ENCODE peak calls at places on chromosomes 11 and 22, in four cellular contexts. J, Z, M and S are unnamed samples.

GRCh38 chr11:89545701-89546100 is 54.5 kb upstream of the NOX4 start:
- DNase-seq in M (no peak), J (no peak), Z (no peak), S (no peak)

GRCh38 chr22:44408227-44409192 is 89.5 kb downstream of the RTL6 start:
- DNase-seq in J (no peak), Z (no peak), M (no peak), S (no peak)

GRCh38 chr11:27699926-27700350 is 317 bp downstream of the BDNF start:
- DNase-seq in M (no peak), J (no peak), Z (no peak), S (no peak)

GRCh38 chr11:17743808-17744119 is 9.2 kb downstream of the KCNC1 start:
- DNase-seq in Z (no peak), M (no peak), J (no peak), S (no peak)

GRCh38 chr11:121550247-121551132 is 97.7 kb upstream of the SORL1-AS1 start:
- DNase-seq in J (no peak), M (no peak), Z (no peak), S (peak; percentile 14)

GRCh38 chr11:11243258-11243789 is 109.7 kb downstream of the CSNK2A3 start:
- DNase-seq in M (no peak), J (no peak), Z (no peak), S (peak; percentile 93)

GRCh38 chr22:50548046-50548912 is 2.6 kb downstream of the KLHDC7B start:
- DNase-seq in Z (peak; percentile 50), J (no peak), M (no peak), S (no peak)

GRCh38 chr11:11022126-11022730 is 164.4 kb upstream of the ZBED5 start:
- DNase-seq in M (no peak), J (peak; percentile 12), Z (no peak), S (no peak)

GRCh38 chr11:45385844-45386243 is 99.7 kb upstream of the SYT13 start:
- DNase-seq in J (no peak), Z (no peak), M (no peak), S (no peak)

GRCh38 chr11:31060880-31061279 is 308.7 kb downstream of the DCDC1 start:
- DNase-seq in M (no peak), Z (no peak), J (no peak), S (no peak)

GRCh38 chr11:69905611-69906452 is 86.6 kb upstream of the FGF3 start:
- DNase-seq in J (no peak), Z (peak; percentile 79), M (no peak), S (no peak)

GRCh38 chr11:19389787-19390303 is 149.1 kb upstream of the E2F8 start:
- DNase-seq in J (no peak), Z (peak; percentile 21), M (no peak), S (no peak)

GRCh38 chr11:85809191-85809590 is 1.8 kb downstream of the SYTL2 start:
- DNase-seq in J (no peak), Z (no peak), M (no peak), S (no peak)

GRCh38 chr11:12430912-12431311 is 53.5 kb downstream of the PARVA start:
- DNase-seq in Z (peak; percentile 74), M (peak; percentile 69), J (no peak), S (peak; percentile 97)

GRCh38 chr11:106937113-106937512 is 81.2 kb downstream of the GUCY1A2 start:
- DNase-seq in J (no peak), Z (no peak), M (no peak), S (no peak)

GRCh38 chr22:27515091-27515523 is 286.4 kb downstream of the MN1 start:
- DNase-seq in M (no peak), J (no peak), Z (no peak), S (no peak)

GRCh38 chr11:35893796-35894475 is 49.9 kb upstream of the LDLRAD3 start:
- DNase-seq in Z (peak; percentile 20), M (peak; percentile 73), J (no peak), S (peak; percentile 84)

GRCh38 chr11:125348141-125348651 is 147.9 kb downstream of the FEZ1 start:
- DNase-seq in Z (no peak), J (no peak), M (no peak), S (no peak)

GRCh38 chr11:96781082-96781481 is 391.3 kb downstream of the JRKL start:
- DNase-seq in Z (no peak), J (no peak), M (no peak), S (no peak)

GRCh38 chr11:9573775-9574555 is 495 bp downstream of the WEE1 start:
- DNase-seq in Z (peak; percentile 32), M (no peak), J (no peak), S (no peak)

GRCh38 chr11:70471254-70471653 is 72.9 kb downstream of the CTTN start:
- DNase-seq in J (peak; percentile 23), M (no peak), Z (no peak), S (no peak)

GRCh38 chr11:72483412-72484186 is 49.3 kb upstream of the CLPB start:
- DNase-seq in Z (no peak), M (peak; percentile 5), J (no peak), S (no peak)

GRCh38 chr11:88337342-88338222 is at the start of gene CTSC:
- DNase-seq in Z (peak; percentile 96), M (peak; percentile 83), J (peak; percentile 53), S (peak; percentile 97)

GRCh38 chr11:114253771-114254170 is 42.4 kb upstream of the NNMT start:
- DNase-seq in Z (no peak), J (no peak), M (no peak), S (no peak)

GRCh38 chr11:108278954-108279353 is 56.1 kb downstream of the ATM start:
- DNase-seq in J (no peak), Z (no peak), M (no peak), S (no peak)

GRCh38 chr11:108278546-108278945 is 55.7 kb downstream of the ATM start:
- DNase-seq in J (no peak), Z (no peak), M (no peak), S (no peak)
- TF ChIP-seq POLR2AphosphoS5 in J (no peak), Z (no peak), M (no peak), S (no peak)

DNA sequence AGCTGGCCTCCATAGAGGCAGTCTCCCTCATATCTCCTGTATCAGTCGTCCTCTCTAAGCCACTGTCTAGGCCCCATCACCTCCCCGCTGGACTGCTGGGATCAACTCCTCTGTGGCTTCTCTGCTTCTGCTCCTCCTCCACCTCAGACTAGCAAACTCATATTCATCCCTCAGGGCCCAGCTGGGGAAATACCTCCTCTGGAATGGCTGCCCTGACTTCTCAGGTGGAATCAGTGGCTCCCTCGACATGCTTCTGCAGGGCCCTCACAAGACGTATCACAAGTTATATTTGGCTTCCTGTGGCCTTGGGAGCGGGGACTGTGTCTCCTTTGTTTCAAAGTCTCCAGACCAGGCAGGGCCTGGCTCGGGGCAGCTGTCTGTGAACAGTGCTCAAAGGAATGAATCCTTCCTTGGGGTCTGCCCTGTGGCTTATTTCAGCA is 10.0 kb downstream of the SLC29A2 start:
- DNase-seq in J (no peak), M (no peak), Z (no peak), S (no peak)
- TF ChIP-seq POLR2AphosphoS5 in J (peak; percentile 38), M (no peak), Z (no peak), S (no peak)

GRCh38 chr22:37804502-37804885 is 3.2 kb upstream of the GCAT start:
- DNase-seq in M (no peak), J (no peak), Z (no peak), S (no peak)

GRCh38 chr22:37803195-37803635 is 4.5 kb upstream of the GCAT start:
- DNase-seq in M (no peak), Z (no peak), J (no peak), S (no peak)

GRCh38 chr22:37803636-37804371 is 3.9 kb upstream of the GCAT start:
- DNase-seq in Z (no peak), M (no peak), J (no peak), S (no peak)

GRCh38 chr22:37801946-37802309 is 5.8 kb upstream of the GCAT start:
- DNase-seq in J (no peak), M (no peak), Z (no peak), S (no peak)

DNA sequence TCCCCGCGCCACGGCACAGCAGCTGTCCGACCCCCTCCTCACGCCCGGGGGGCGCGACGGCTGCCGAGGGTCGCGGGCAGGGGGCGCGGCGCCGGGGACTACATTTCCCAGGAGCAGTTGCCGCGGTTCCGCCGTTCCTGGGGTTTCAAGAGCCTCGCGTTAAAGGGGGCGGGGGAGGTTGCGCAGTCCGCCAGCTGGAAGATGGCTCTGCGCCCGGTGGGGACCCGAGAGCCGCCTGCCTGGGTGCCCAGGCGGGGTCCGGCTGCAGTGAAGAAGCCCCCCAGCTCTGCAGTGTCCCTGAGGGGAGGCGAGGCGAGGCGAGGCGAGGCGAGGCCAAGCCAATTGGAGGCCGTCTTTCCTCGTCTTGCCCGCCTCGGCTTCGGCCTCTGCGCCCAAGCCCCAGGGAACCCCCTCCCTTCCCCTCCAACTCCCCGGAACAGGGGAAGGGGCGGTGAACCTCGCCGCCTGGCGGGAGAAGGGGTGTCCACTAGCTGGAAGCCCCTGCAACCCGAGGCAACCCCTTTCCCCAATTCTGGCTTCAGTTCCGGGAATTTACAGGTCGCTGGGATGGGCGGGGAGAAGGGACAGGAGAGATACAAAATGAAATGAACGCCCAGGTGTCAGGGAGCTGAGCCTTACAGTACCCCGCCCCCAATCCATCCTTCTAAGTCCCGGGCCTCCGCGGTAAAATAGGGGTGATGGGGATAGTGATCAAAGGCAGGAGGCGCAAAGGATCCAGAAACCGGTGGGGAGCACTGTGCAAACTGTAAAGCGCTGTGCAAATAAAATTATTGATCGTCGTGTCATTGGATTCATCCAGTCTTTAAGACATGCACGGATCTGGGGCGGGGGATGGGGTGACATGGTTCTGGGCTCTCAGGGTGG is 5.2 kb upstream of the GCAT start:
- DNase-seq in Z (peak; percentile 73), M (no peak), J (no peak), S (no peak)
- TF ChIP-seq POLR2AphosphoS5 in Z (peak; percentile 17), M (no peak), J (no peak), S (peak; percentile 79)

DNA sequence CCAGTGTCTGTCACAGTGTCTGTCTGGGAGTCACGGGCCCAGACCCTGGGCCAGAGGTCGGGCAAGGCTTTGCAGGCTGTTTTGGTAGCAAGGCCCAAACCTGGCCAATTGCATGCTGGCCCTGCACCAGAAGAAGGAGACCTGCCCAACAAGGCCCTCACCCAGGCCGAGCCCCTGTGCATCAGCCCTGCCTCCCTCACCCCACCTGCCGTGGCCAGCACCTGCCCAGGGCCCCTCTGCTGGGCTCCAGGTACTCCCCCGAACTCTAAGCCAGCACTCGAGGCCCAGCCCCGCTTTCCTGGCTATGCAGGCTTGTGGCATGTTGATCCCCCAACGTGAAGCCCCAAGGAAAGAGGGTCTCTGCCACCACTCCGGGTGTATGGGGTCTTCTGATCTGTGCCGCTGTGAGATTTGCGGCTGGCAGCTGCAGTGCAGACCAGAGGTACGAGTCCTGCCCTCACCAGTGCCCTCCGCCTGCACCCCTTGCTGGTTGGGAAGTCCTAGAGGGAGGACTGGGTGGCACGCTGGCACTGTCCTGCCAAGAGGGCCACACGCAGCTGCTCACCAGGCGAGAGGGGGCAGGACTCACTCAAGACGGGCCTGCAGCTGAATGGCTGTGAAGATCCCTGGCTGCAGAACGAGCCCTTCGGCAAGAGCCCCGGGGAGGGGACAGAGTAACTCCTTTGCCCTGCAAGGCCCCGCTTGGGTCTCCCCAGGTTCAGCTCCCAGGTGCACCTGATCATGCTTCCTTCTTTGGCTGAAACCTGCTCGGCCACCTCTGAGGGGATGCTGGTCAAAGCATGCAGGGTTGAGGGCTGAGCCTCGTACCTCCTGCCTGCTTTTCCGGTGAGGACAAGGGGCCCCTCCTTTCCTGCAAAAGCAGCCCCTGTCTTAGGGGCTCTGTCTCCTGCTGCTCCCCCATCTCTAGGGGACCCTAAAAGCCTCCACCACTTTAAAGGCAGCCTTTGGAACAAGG is 6.7 kb upstream of the SEPTIN5 start:
- DNase-seq in J (no peak), Z (no peak), M (no peak), S (no peak)
- TF ChIP-seq POLR2AphosphoS5 in J (no peak), Z (no peak), M (no peak), S (no peak)